ENCODE peak calls at places on chromosomes 4 and X, in eight cellular contexts. One of them, this sample, is unnamed.

GRCh38 chr4:101790521-101791188 is at the start of gene BANK1:
- DNase-seq in activated CD4-positive, alpha-beta T cell treated with anti-CD3 and anti-CD28 coated beads, Interleukin-2, amount 50 U/mL, for 24 hours: no peak
- DNase-seq in activated CD8-positive, alpha-beta memory T cell treated with anti-CD3 and anti-CD28 coated beads for 24 hours: peak
- DNase-seq in adrenal gland: peak
- DNase-seq in RCC 7860: no peak
- DNase-seq in cardiac fibroblast: peak
- DNase-seq in activated T-cell treated with anti-CD3 and anti-CD28 coated beads for 1 hour: peak
- DNase-seq in LoVo: peak
- DNase-seq in this sample: peak

GRCh38 chr4:156201050-156201449 is 247.4 kb upstream of the CTSO start:
- DNase-seq in activated CD8-positive, alpha-beta memory T cell treated with anti-CD3 and anti-CD28 coated beads for 24 hours: no peak
- DNase-seq in activated T-cell treated with anti-CD3 and anti-CD28 coated beads for 1 hour: no peak
- DNase-seq in activated CD4-positive, alpha-beta T cell treated with anti-CD3 and anti-CD28 coated beads, Interleukin-2, amount 50 U/mL, for 24 hours: no peak
- DNase-seq in LoVo: no peak
- DNase-seq in RCC 7860: no peak
- DNase-seq in cardiac fibroblast: no peak
- DNase-seq in adrenal gland: no peak
- DNase-seq in this sample: no peak

GRCh38 chrX:68685722-68686683 is 38.5 kb downstream of the STARD8 start:
- DNase-seq in adrenal gland: peak
- DNase-seq in LoVo: no peak
- DNase-seq in activated T-cell treated with anti-CD3 and anti-CD28 coated beads for 1 hour: no peak
- DNase-seq in cardiac fibroblast: peak
- DNase-seq in RCC 7860: no peak
- DNase-seq in activated CD4-positive, alpha-beta T cell treated with anti-CD3 and anti-CD28 coated beads, Interleukin-2, amount 50 U/mL, for 24 hours: no peak
- DNase-seq in activated CD8-positive, alpha-beta memory T cell treated with anti-CD3 and anti-CD28 coated beads for 24 hours: no peak
- DNase-seq in this sample: peak

GRCh38 chr4:126411047-126411446 is 1096.3 kb downstream of the FAT4 start:
- DNase-seq in LoVo: no peak
- DNase-seq in RCC 7860: no peak
- DNase-seq in activated T-cell treated with anti-CD3 and anti-CD28 coated beads for 1 hour: no peak
- DNase-seq in cardiac fibroblast: no peak
- DNase-seq in activated CD4-positive, alpha-beta T cell treated with anti-CD3 and anti-CD28 coated beads, Interleukin-2, amount 50 U/mL, for 24 hours: no peak
- DNase-seq in activated CD8-positive, alpha-beta memory T cell treated with anti-CD3 and anti-CD28 coated beads for 24 hours: no peak
- DNase-seq in adrenal gland: no peak
- DNase-seq in this sample: no peak

GRCh38 chrX:55638933-55639332 is 15.7 kb downstream of the FOXR2 start:
- DNase-seq in adrenal gland: no peak
- DNase-seq in RCC 7860: no peak
- DNase-seq in activated CD4-positive, alpha-beta T cell treated with anti-CD3 and anti-CD28 coated beads, Interleukin-2, amount 50 U/mL, for 24 hours: no peak
- DNase-seq in activated CD8-positive, alpha-beta memory T cell treated with anti-CD3 and anti-CD28 coated beads for 24 hours: no peak
- DNase-seq in LoVo: no peak
- DNase-seq in cardiac fibroblast: no peak
- DNase-seq in activated T-cell treated with anti-CD3 and anti-CD28 coated beads for 1 hour: no peak
- DNase-seq in this sample: no peak

GRCh38 chr4:155582031-155582430 is 84.6 kb upstream of the GUCY1A1 start:
- DNase-seq in activated CD4-positive, alpha-beta T cell treated with anti-CD3 and anti-CD28 coated beads, Interleukin-2, amount 50 U/mL, for 24 hours: no peak
- DNase-seq in adrenal gland: no peak
- DNase-seq in RCC 7860: no peak
- DNase-seq in LoVo: no peak
- DNase-seq in activated CD8-positive, alpha-beta memory T cell treated with anti-CD3 and anti-CD28 coated beads for 24 hours: no peak
- DNase-seq in activated T-cell treated with anti-CD3 and anti-CD28 coated beads for 1 hour: no peak
- DNase-seq in cardiac fibroblast: no peak
- DNase-seq in this sample: no peak

GRCh38 chr4:109009909-109010308 is 247.1 kb upstream of the ETNPPL start:
- DNase-seq in RCC 7860: no peak
- DNase-seq in adrenal gland: no peak
- DNase-seq in activated T-cell treated with anti-CD3 and anti-CD28 coated beads for 1 hour: no peak
- DNase-seq in activated CD8-positive, alpha-beta memory T cell treated with anti-CD3 and anti-CD28 coated beads for 24 hours: no peak
- DNase-seq in cardiac fibroblast: peak
- DNase-seq in activated CD4-positive, alpha-beta T cell treated with anti-CD3 and anti-CD28 coated beads, Interleukin-2, amount 50 U/mL, for 24 hours: no peak
- DNase-seq in LoVo: no peak
- DNase-seq in this sample: no peak

GRCh38 chr4:187139116-187139515 is 415.5 kb upstream of the FAT1 start:
- DNase-seq in cardiac fibroblast: no peak
- DNase-seq in adrenal gland: no peak
- DNase-seq in RCC 7860: no peak
- DNase-seq in activated T-cell treated with anti-CD3 and anti-CD28 coated beads for 1 hour: no peak
- DNase-seq in activated CD4-positive, alpha-beta T cell treated with anti-CD3 and anti-CD28 coated beads, Interleukin-2, amount 50 U/mL, for 24 hours: no peak
- DNase-seq in LoVo: no peak
- DNase-seq in activated CD8-positive, alpha-beta memory T cell treated with anti-CD3 and anti-CD28 coated beads for 24 hours: no peak
- DNase-seq in this sample: no peak

GRCh38 chrX:72258174-72258573 is 18.9 kb downstream of the RPS4X start:
- DNase-seq in activated CD8-positive, alpha-beta memory T cell treated with anti-CD3 and anti-CD28 coated beads for 24 hours: no peak
- DNase-seq in activated CD4-positive, alpha-beta T cell treated with anti-CD3 and anti-CD28 coated beads, Interleukin-2, amount 50 U/mL, for 24 hours: no peak
- DNase-seq in RCC 7860: peak
- DNase-seq in activated T-cell treated with anti-CD3 and anti-CD28 coated beads for 1 hour: no peak
- DNase-seq in cardiac fibroblast: peak
- DNase-seq in adrenal gland: no peak
- DNase-seq in LoVo: peak
- DNase-seq in this sample: no peak

GRCh38 chrX:13764765-13765164 is 30.2 kb downstream of the OFD1 start:
- DNase-seq in activated CD4-positive, alpha-beta T cell treated with anti-CD3 and anti-CD28 coated beads, Interleukin-2, amount 50 U/mL, for 24 hours: no peak
- DNase-seq in adrenal gland: no peak
- DNase-seq in RCC 7860: no peak
- DNase-seq in activated T-cell treated with anti-CD3 and anti-CD28 coated beads for 1 hour: no peak
- DNase-seq in cardiac fibroblast: no peak
- DNase-seq in LoVo: no peak
- DNase-seq in activated CD8-positive, alpha-beta memory T cell treated with anti-CD3 and anti-CD28 coated beads for 24 hours: no peak
- DNase-seq in this sample: no peak

GRCh38 chrX:63281465-63281864 is 69.7 kb downstream of the SPIN4 start:
- DNase-seq in activated CD4-positive, alpha-beta T cell treated with anti-CD3 and anti-CD28 coated beads, Interleukin-2, amount 50 U/mL, for 24 hours: no peak
- DNase-seq in activated CD8-positive, alpha-beta memory T cell treated with anti-CD3 and anti-CD28 coated beads for 24 hours: no peak
- DNase-seq in cardiac fibroblast: no peak
- DNase-seq in RCC 7860: no peak
- DNase-seq in activated T-cell treated with anti-CD3 and anti-CD28 coated beads for 1 hour: no peak
- DNase-seq in adrenal gland: no peak
- DNase-seq in LoVo: no peak
- DNase-seq in this sample: no peak

GRCh38 chrX:20623448-20623847 is 356.7 kb upstream of the RPS6KA3 start:
- DNase-seq in RCC 7860: peak
- DNase-seq in adrenal gland: no peak
- DNase-seq in LoVo: no peak
- DNase-seq in cardiac fibroblast: peak
- DNase-seq in activated T-cell treated with anti-CD3 and anti-CD28 coated beads for 1 hour: no peak
- DNase-seq in activated CD4-positive, alpha-beta T cell treated with anti-CD3 and anti-CD28 coated beads, Interleukin-2, amount 50 U/mL, for 24 hours: no peak
- DNase-seq in activated CD8-positive, alpha-beta memory T cell treated with anti-CD3 and anti-CD28 coated beads for 24 hours: no peak
- DNase-seq in this sample: peak

GRCh38 chrX:134938682-134939081 is 52.1 kb upstream of the SMIM10 start:
- DNase-seq in activated CD4-positive, alpha-beta T cell treated with anti-CD3 and anti-CD28 coated beads, Interleukin-2, amount 50 U/mL, for 24 hours: no peak
- DNase-seq in activated CD8-positive, alpha-beta memory T cell treated with anti-CD3 and anti-CD28 coated beads for 24 hours: no peak
- DNase-seq in adrenal gland: no peak
- DNase-seq in RCC 7860: no peak
- DNase-seq in cardiac fibroblast: no peak
- DNase-seq in activated T-cell treated with anti-CD3 and anti-CD28 coated beads for 1 hour: no peak
- DNase-seq in LoVo: no peak
- DNase-seq in this sample: no peak

GRCh38 chr4:88697588-88698329 is at the start of gene NAP1L5:
- DNase-seq in cardiac fibroblast: peak
- DNase-seq in adrenal gland: peak
- DNase-seq in activated CD4-positive, alpha-beta T cell treated with anti-CD3 and anti-CD28 coated beads, Interleukin-2, amount 50 U/mL, for 24 hours: peak
- DNase-seq in activated T-cell treated with anti-CD3 and anti-CD28 coated beads for 1 hour: peak
- DNase-seq in LoVo: peak
- DNase-seq in activated CD8-positive, alpha-beta memory T cell treated with anti-CD3 and anti-CD28 coated beads for 24 hours: peak
- DNase-seq in RCC 7860: peak
- DNase-seq in this sample: peak

GRCh38 chr4:48252313-48252712 is 17.3 kb downstream of the TEC start:
- DNase-seq in activated CD4-positive, alpha-beta T cell treated with anti-CD3 and anti-CD28 coated beads, Interleukin-2, amount 50 U/mL, for 24 hours: no peak
- DNase-seq in activated T-cell treated with anti-CD3 and anti-CD28 coated beads for 1 hour: no peak
- DNase-seq in LoVo: no peak
- DNase-seq in cardiac fibroblast: no peak
- DNase-seq in adrenal gland: no peak
- DNase-seq in activated CD8-positive, alpha-beta memory T cell treated with anti-CD3 and anti-CD28 coated beads for 24 hours: no peak
- DNase-seq in RCC 7860: no peak
- DNase-seq in this sample: no peak

GRCh38 chr4:40515398-40516293 is 114.0 kb downstream of the RBM47 start:
- DNase-seq in activated CD8-positive, alpha-beta memory T cell treated with anti-CD3 and anti-CD28 coated beads for 24 hours: no peak
- DNase-seq in LoVo: peak
- DNase-seq in cardiac fibroblast: no peak
- DNase-seq in activated CD4-positive, alpha-beta T cell treated with anti-CD3 and anti-CD28 coated beads, Interleukin-2, amount 50 U/mL, for 24 hours: no peak
- DNase-seq in activated T-cell treated with anti-CD3 and anti-CD28 coated beads for 1 hour: no peak
- DNase-seq in RCC 7860: peak
- DNase-seq in adrenal gland: peak
- DNase-seq in this sample: peak

GRCh38 chr4:11799182-11799581 is 370.5 kb upstream of the HS3ST1 start:
- DNase-seq in cardiac fibroblast: no peak
- DNase-seq in RCC 7860: no peak
- DNase-seq in LoVo: peak
- DNase-seq in activated CD4-positive, alpha-beta T cell treated with anti-CD3 and anti-CD28 coated beads, Interleukin-2, amount 50 U/mL, for 24 hours: no peak
- DNase-seq in adrenal gland: no peak
- DNase-seq in activated T-cell treated with anti-CD3 and anti-CD28 coated beads for 1 hour: no peak
- DNase-seq in activated CD8-positive, alpha-beta memory T cell treated with anti-CD3 and anti-CD28 coated beads for 24 hours: no peak
- DNase-seq in this sample: no peak

GRCh38 chr4:25525896-25526295 is 129.8 kb upstream of the SLC34A2 start:
- DNase-seq in activated CD4-positive, alpha-beta T cell treated with anti-CD3 and anti-CD28 coated beads, Interleukin-2, amount 50 U/mL, for 24 hours: no peak
- DNase-seq in activated CD8-positive, alpha-beta memory T cell treated with anti-CD3 and anti-CD28 coated beads for 24 hours: no peak
- DNase-seq in LoVo: no peak
- DNase-seq in adrenal gland: no peak
- DNase-seq in RCC 7860: no peak
- DNase-seq in activated T-cell treated with anti-CD3 and anti-CD28 coated beads for 1 hour: no peak
- DNase-seq in cardiac fibroblast: no peak
- DNase-seq in this sample: no peak

GRCh38 chr4:182179105-182179504 is 64.1 kb upstream of the TENM3 start:
- DNase-seq in activated T-cell treated with anti-CD3 and anti-CD28 coated beads for 1 hour: no peak
- DNase-seq in activated CD4-positive, alpha-beta T cell treated with anti-CD3 and anti-CD28 coated beads, Interleukin-2, amount 50 U/mL, for 24 hours: no peak
- DNase-seq in RCC 7860: peak
- DNase-seq in cardiac fibroblast: peak
- DNase-seq in adrenal gland: no peak
- DNase-seq in LoVo: no peak
- DNase-seq in activated CD8-positive, alpha-beta memory T cell treated with anti-CD3 and anti-CD28 coated beads for 24 hours: no peak
- DNase-seq in this sample: no peak

GRCh38 chr4:1200425-1201035 is 28.1 kb upstream of the SPON2 start:
- DNase-seq in activated CD4-positive, alpha-beta T cell treated with anti-CD3 and anti-CD28 coated beads, Interleukin-2, amount 50 U/mL, for 24 hours: no peak
- DNase-seq in activated CD8-positive, alpha-beta memory T cell treated with anti-CD3 and anti-CD28 coated beads for 24 hours: peak
- DNase-seq in cardiac fibroblast: peak
- DNase-seq in adrenal gland: no peak
- DNase-seq in activated T-cell treated with anti-CD3 and anti-CD28 coated beads for 1 hour: no peak
- DNase-seq in LoVo: no peak
- DNase-seq in RCC 7860: no peak
- DNase-seq in this sample: no peak

GRCh38 chr4:128660361-128660964 is 149.0 kb upstream of the JADE1 start:
- DNase-seq in activated CD8-positive, alpha-beta memory T cell treated with anti-CD3 and anti-CD28 coated beads for 24 hours: no peak
- DNase-seq in activated CD4-positive, alpha-beta T cell treated with anti-CD3 and anti-CD28 coated beads, Interleukin-2, amount 50 U/mL, for 24 hours: no peak
- DNase-seq in LoVo: no peak
- DNase-seq in cardiac fibroblast: peak
- DNase-seq in adrenal gland: peak
- DNase-seq in activated T-cell treated with anti-CD3 and anti-CD28 coated beads for 1 hour: no peak
- DNase-seq in RCC 7860: no peak
- DNase-seq in this sample: no peak